ENCODE peak calls at places on chromosomes 2 and 18, in five cellular contexts. One of them, this sample, is unnamed.

GRCh38 chr2:237264480-237265219 is 149.3 kb downstream of the COL6A3 start:
- DNase-seq in H1: no peak
- DNase-seq in WTC11: no peak
- DNase-seq in HepG2: no peak
- DNase-seq in K562: no peak
- DNase-seq in this sample: no peak

GRCh38 chr2:212940816-212941215 is 210.6 kb downstream of the IKZF2 start:
- DNase-seq in H1: no peak
- DNase-seq in WTC11: peak; percentile 24
- DNase-seq in HepG2: no peak
- DNase-seq in K562: no peak
- DNase-seq in this sample: no peak

GRCh38 chr2:120346667-120347358 is 877 bp downstream of the INHBB start:
- DNase-seq in H1: peak; percentile 63
- DNase-seq in WTC11: peak; percentile 55
- DNase-seq in HepG2: no peak
- DNase-seq in K562: no peak
- DNase-seq in this sample: no peak

GRCh38 chr2:204114294-204114693 is 177.7 kb downstream of the ICOS start:
- DNase-seq in H1: no peak
- DNase-seq in WTC11: no peak
- DNase-seq in HepG2: no peak
- DNase-seq in K562: no peak
- DNase-seq in this sample: no peak

GRCh38 chr18:44839239-44839666 is 158.6 kb downstream of the SETBP1 start:
- DNase-seq in H1: peak; percentile 48
- DNase-seq in WTC11: peak; percentile 23
- DNase-seq in HepG2: no peak
- DNase-seq in K562: peak; percentile 69
- DNase-seq in this sample: peak; percentile 64

GRCh38 chr2:43127208-43127940 is 99.0 kb downstream of the ZFP36L2 start:
- DNase-seq in H1: peak; percentile 99
- DNase-seq in WTC11: peak; percentile 94
- DNase-seq in HepG2: peak; percentile 68
- DNase-seq in K562: peak; percentile 77
- DNase-seq in this sample: no peak

GRCh38 chr2:234881413-234882241 is 70.2 kb upstream of the SH3BP4 start:
- DNase-seq in H1: peak; percentile 91
- DNase-seq in WTC11: peak; percentile 89
- DNase-seq in HepG2: peak; percentile 98
- DNase-seq in K562: peak; percentile 91
- DNase-seq in this sample: no peak

GRCh38 chr2:108917078-108917440 is 72.0 kb downstream of the EDAR start:
- DNase-seq in H1: no peak
- DNase-seq in WTC11: no peak
- DNase-seq in HepG2: peak; percentile 47
- DNase-seq in K562: no peak
- DNase-seq in this sample: no peak

GRCh38 chr2:208358758-208359631 is 47.6 kb upstream of the PTH2R start:
- DNase-seq in H1: no peak
- DNase-seq in WTC11: no peak
- DNase-seq in HepG2: no peak
- DNase-seq in K562: no peak
- DNase-seq in this sample: no peak

GRCh38 chr2:64865073-64865830 is 123.9 kb upstream of the SLC1A4 start:
- DNase-seq in H1: peak; percentile 78
- DNase-seq in WTC11: peak; percentile 57
- DNase-seq in HepG2: no peak
- DNase-seq in K562: peak; percentile 85
- DNase-seq in this sample: no peak

GRCh38 chr2:195677290-195677689 is 20.3 kb downstream of the SLC39A10 start:
- DNase-seq in H1: no peak
- DNase-seq in WTC11: no peak
- DNase-seq in HepG2: no peak
- DNase-seq in K562: no peak
- DNase-seq in this sample: no peak

GRCh38 chr2:20604957-20605381 is 45.9 kb downstream of the HS1BP3 start:
- DNase-seq in H1: no peak
- DNase-seq in WTC11: no peak
- DNase-seq in HepG2: no peak
- DNase-seq in K562: no peak
- DNase-seq in this sample: no peak

GRCh38 chr2:107622741-107623310 is 203.9 kb upstream of the RGPD4 start:
- DNase-seq in H1: no peak
- DNase-seq in WTC11: no peak
- DNase-seq in HepG2: no peak
- DNase-seq in K562: no peak
- DNase-seq in this sample: no peak

GRCh38 chr2:107627164-107627563 is 199.5 kb upstream of the RGPD4 start:
- DNase-seq in H1: no peak
- DNase-seq in WTC11: no peak
- DNase-seq in HepG2: no peak
- DNase-seq in K562: no peak
- DNase-seq in this sample: no peak

GRCh38 chr2:107633580-107634147 is 193.0 kb upstream of the RGPD4 start:
- DNase-seq in H1: no peak
- DNase-seq in WTC11: no peak
- DNase-seq in HepG2: no peak
- DNase-seq in K562: peak; percentile 40
- DNase-seq in this sample: no peak

GRCh38 chr2:107625982-107626381 is 200.7 kb upstream of the RGPD4 start:
- DNase-seq in H1: no peak
- DNase-seq in WTC11: no peak
- DNase-seq in HepG2: no peak
- DNase-seq in K562: no peak
- DNase-seq in this sample: no peak

DNA sequence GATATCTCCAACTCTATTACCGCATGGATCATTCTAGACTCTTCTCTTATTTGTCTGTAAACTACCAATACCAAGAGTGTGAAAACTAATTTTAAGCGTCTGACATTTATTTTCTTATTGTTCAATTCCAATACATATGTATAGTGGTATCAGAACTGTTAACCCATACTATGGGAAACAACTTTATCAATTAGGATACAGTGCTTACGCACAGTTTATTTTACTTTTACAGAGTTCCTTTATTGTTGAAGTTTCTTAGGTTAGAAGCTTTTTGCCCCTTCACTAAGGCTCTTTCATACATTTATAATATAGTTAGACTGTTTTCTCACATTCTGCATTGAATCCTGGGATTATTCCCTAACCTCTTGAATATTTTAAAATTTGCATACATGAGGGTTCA is 198.8 kb upstream of the RGPD4 start:
- DNase-seq in H1: no peak
- DNase-seq in WTC11: no peak
- DNase-seq in HepG2: no peak
- DNase-seq in K562: no peak
- DNase-seq in this sample: no peak
- TF ChIP-seq ATF2 in H1: no peak
- TF ChIP-seq ATF2 in WTC11: no peak
- TF ChIP-seq ATF2 in HepG2: no peak
- TF ChIP-seq ATF2 in K562: no peak
- TF ChIP-seq ATF2 in this sample: no peak

GRCh38 chr2:46010925-46011490 is 286.2 kb upstream of the EPAS1 start:
- DNase-seq in H1: peak; percentile 14
- DNase-seq in WTC11: no peak
- DNase-seq in HepG2: peak; percentile 47
- DNase-seq in K562: peak; percentile 49
- DNase-seq in this sample: no peak
- TF ChIP-seq CREB1 in H1: no peak
- TF ChIP-seq CREB1 in WTC11: no peak
- TF ChIP-seq CREB1 in HepG2: no peak
- TF ChIP-seq CREB1 in K562: no peak
- TF ChIP-seq CREB1 in this sample: no peak

GRCh38 chr18:51123046-51123395 is 74.5 kb downstream of the MEX3C start:
- DNase-seq in H1: no peak
- DNase-seq in WTC11: no peak
- DNase-seq in HepG2: no peak
- DNase-seq in K562: no peak
- DNase-seq in this sample: no peak
- TF ChIP-seq ATF3 in H1: no peak
- TF ChIP-seq ATF3 in WTC11: no peak
- TF ChIP-seq ATF3 in HepG2: no peak
- TF ChIP-seq ATF3 in K562: no peak
- TF ChIP-seq ATF3 in this sample: no peak

GRCh38 chr2:100675855-100676254 is 113.1 kb downstream of the PDCL3 start:
- DNase-seq in H1: no peak
- DNase-seq in WTC11: no peak
- DNase-seq in HepG2: no peak
- DNase-seq in K562: no peak
- DNase-seq in this sample: no peak

GRCh38 chr2:100677611-100678185 is 114.9 kb downstream of the PDCL3 start:
- DNase-seq in H1: no peak
- DNase-seq in WTC11: no peak
- DNase-seq in HepG2: no peak
- DNase-seq in K562: no peak
- DNase-seq in this sample: no peak

GRCh38 chr2:100675373-100675772 is 112.6 kb downstream of the PDCL3 start:
- DNase-seq in H1: no peak
- DNase-seq in WTC11: no peak
- DNase-seq in HepG2: no peak
- DNase-seq in K562: no peak
- DNase-seq in this sample: no peak

GRCh38 chr2:100674671-100675070 is 111.9 kb downstream of the PDCL3 start:
- DNase-seq in H1: no peak
- DNase-seq in WTC11: no peak
- DNase-seq in HepG2: no peak
- DNase-seq in K562: no peak
- DNase-seq in this sample: no peak

DNA sequence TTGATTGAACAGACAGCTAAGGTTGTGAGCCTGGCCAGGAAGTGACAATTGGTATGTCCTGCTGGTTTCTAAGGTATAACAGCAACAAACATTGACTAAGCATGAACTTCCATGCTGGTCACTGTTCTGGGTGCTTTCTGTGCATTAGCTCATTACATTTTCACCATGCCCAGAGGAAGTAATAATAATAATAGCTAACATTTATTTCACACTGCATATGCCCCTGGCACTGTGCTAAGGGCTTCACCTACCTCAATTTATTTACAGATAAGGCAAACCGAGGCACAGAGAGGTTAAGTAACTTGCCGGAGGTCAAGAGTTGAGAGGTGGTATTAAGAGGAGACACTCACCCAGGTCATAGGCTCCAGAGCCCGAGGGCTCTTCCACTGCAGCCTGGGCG is 113.6 kb downstream of the PDCL3 start:
- DNase-seq in H1: no peak
- DNase-seq in WTC11: no peak
- DNase-seq in HepG2: no peak
- DNase-seq in K562: no peak
- DNase-seq in this sample: no peak
- TF ChIP-seq ATF2 in H1: no peak
- TF ChIP-seq ATF2 in WTC11: no peak
- TF ChIP-seq ATF2 in HepG2: no peak
- TF ChIP-seq ATF2 in K562: no peak
- TF ChIP-seq ATF2 in this sample: no peak

GRCh38 chr2:240589381-240589780 is 2.8 kb downstream of the CAPN10 start:
- DNase-seq in H1: no peak
- DNase-seq in WTC11: no peak
- DNase-seq in HepG2: no peak
- DNase-seq in K562: no peak
- DNase-seq in this sample: no peak

GRCh38 chr2:240586919-240587800 is 626 bp downstream of the CAPN10 start:
- DNase-seq in H1: no peak
- DNase-seq in WTC11: peak; percentile 55
- DNase-seq in HepG2: peak; percentile 58
- DNase-seq in K562: no peak
- DNase-seq in this sample: no peak

GRCh38 chr2:240588669-240589068 is 2.1 kb downstream of the CAPN10 start:
- DNase-seq in H1: no peak
- DNase-seq in WTC11: no peak
- DNase-seq in HepG2: no peak
- DNase-seq in K562: no peak
- DNase-seq in this sample: no peak

GRCh38 chr2:240586198-240586918 is at the start of gene CAPN10:
- DNase-seq in H1: peak; percentile 97
- DNase-seq in WTC11: peak; percentile 97
- DNase-seq in HepG2: peak; percentile 94
- DNase-seq in K562: peak; percentile 93
- DNase-seq in this sample: peak; percentile 73

DNA sequence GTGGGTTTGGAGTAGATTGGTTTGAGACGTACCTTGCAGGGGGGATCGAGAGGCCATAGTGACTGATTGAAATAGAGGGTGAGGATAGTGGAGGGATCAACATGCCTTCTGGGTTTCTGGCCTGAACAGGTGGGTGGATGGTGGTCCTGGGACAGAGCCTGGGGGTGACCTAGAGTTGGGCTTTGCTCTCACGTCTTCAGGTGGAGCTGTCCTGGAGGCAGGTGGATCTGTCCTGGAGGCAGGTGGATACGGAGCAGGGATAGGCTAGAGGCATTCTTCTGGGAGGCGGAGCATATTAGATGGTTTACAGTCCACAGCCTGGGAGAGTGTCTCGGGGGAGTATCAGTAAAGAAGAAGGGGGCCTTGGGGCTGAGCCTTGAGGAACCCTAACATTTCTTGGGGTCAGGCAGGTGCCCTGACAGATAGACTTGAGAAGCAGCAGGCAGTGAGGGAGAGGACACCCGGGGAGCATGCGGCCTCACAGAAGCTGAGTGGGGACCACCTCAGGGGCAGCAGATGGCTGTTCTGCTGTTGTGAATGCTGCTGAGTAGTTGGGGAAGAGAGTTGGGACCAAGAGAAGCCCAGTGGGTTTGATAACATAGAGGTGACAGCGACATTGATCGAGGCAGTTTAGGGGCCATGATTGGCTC is 1.6 kb downstream of the CAPN10 start:
- DNase-seq in H1: no peak
- DNase-seq in WTC11: no peak
- DNase-seq in HepG2: no peak
- DNase-seq in K562: no peak
- DNase-seq in this sample: no peak
- TF ChIP-seq CREB1 in H1: no peak
- TF ChIP-seq CREB1 in WTC11: no peak
- TF ChIP-seq CREB1 in HepG2: no peak
- TF ChIP-seq CREB1 in K562: no peak
- TF ChIP-seq CREB1 in this sample: no peak

DNA sequence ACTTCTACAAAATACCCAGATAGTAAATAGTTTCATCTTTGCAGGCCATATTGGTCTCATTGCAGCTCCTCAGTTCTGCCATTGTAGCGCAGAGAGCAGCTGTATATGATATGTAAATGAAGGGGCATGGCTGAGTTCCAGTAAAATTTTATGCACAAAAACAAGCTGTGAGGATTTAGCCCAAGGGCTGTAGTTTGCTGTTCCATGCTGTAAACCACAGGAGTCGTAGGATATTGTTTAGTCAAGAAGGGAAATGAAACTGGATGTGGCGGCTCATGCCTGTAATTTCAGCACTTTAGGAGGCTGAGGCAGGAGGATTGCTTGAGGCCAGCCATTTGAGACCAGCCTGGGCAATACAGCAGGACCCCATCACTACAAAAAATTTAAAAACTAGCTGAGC is 83.1 kb downstream of the MGAT5 start:
- DNase-seq in H1: no peak
- DNase-seq in WTC11: no peak
- DNase-seq in HepG2: no peak
- DNase-seq in K562: no peak
- DNase-seq in this sample: no peak
- TF ChIP-seq ATF3 in H1: no peak
- TF ChIP-seq ATF3 in WTC11: no peak
- TF ChIP-seq ATF3 in HepG2: no peak
- TF ChIP-seq ATF3 in K562: no peak
- TF ChIP-seq ATF3 in this sample: no peak

GRCh38 chr2:155748126-155748525 is 584.4 kb downstream of the NR4A2 start:
- DNase-seq in H1: no peak
- DNase-seq in WTC11: no peak
- DNase-seq in HepG2: no peak
- DNase-seq in K562: no peak
- DNase-seq in this sample: no peak
- TF ChIP-seq ATF2 in H1: no peak
- TF ChIP-seq ATF2 in WTC11: no peak
- TF ChIP-seq ATF2 in HepG2: no peak
- TF ChIP-seq ATF2 in K562: no peak
- TF ChIP-seq ATF2 in this sample: no peak